ENCODE peak calls at places on chromosomes 16 and 17, in four cellular contexts. One of them, this sample, is unnamed.

GRCh38 chr17:17414316-17414937 is 62.4 kb upstream of the MED9 start:
- DNase-seq in tibial artery: no peak
- DNase-seq in CD4-positive, alpha-beta T cell: no peak
- DNase-seq in Caco-2: no peak
- DNase-seq in this sample: no peak

GRCh38 chr17:31489295-31490018 is 98.0 kb downstream of the RAB11FIP4 start:
- DNase-seq in Caco-2: peak; percentile 99
- DNase-seq in CD4-positive, alpha-beta T cell: no peak
- DNase-seq in tibial artery: no peak
- DNase-seq in this sample: no peak

GRCh38 chr16:81151648-81152047 is 55.5 kb upstream of the GCSH start:
- DNase-seq in tibial artery: no peak
- DNase-seq in CD4-positive, alpha-beta T cell: no peak
- DNase-seq in Caco-2: no peak
- DNase-seq in this sample: no peak

GRCh38 chr16:11138769-11139623 is 117.0 kb downstream of the SOCS1 start:
- DNase-seq in tibial artery: peak; percentile 62
- DNase-seq in CD4-positive, alpha-beta T cell: no peak
- DNase-seq in Caco-2: no peak
- DNase-seq in this sample: no peak

GRCh38 chr16:53872248-53873221 is 168.6 kb downstream of the FTO start:
- DNase-seq in tibial artery: no peak
- DNase-seq in CD4-positive, alpha-beta T cell: no peak
- DNase-seq in Caco-2: no peak
- DNase-seq in this sample: no peak

GRCh38 chr16:49491111-49491670 is 117.6 kb downstream of the C16orf78 start:
- DNase-seq in CD4-positive, alpha-beta T cell: peak; percentile 17
- DNase-seq in Caco-2: no peak
- DNase-seq in tibial artery: peak; percentile 37
- DNase-seq in this sample: no peak

GRCh38 chr17:81339180-81339501 is 44.0 kb upstream of the SLC38A10 start:
- DNase-seq in tibial artery: no peak
- DNase-seq in CD4-positive, alpha-beta T cell: no peak
- DNase-seq in Caco-2: peak; percentile 82
- DNase-seq in this sample: no peak

GRCh38 chr17:16931318-16932060 is 40.4 kb downstream of the TNFRSF13B start:
- DNase-seq in tibial artery: no peak
- DNase-seq in CD4-positive, alpha-beta T cell: no peak
- DNase-seq in Caco-2: peak; percentile 31
- DNase-seq in this sample: no peak

GRCh38 chr17:38628441-38628840 is 22.7 kb upstream of the SRCIN1 start:
- DNase-seq in tibial artery: no peak
- DNase-seq in Caco-2: peak; percentile 81
- DNase-seq in CD4-positive, alpha-beta T cell: no peak
- DNase-seq in this sample: no peak

GRCh38 chr17:29566473-29567361 is at the start of gene ABHD15:
- DNase-seq in Caco-2: peak; percentile 75
- DNase-seq in tibial artery: peak; percentile 90
- DNase-seq in CD4-positive, alpha-beta T cell: peak; percentile 64
- DNase-seq in this sample: peak; percentile 52

GRCh38 chr17:29568331-29569244 is at the start of gene TP53I13:
- DNase-seq in tibial artery: peak; percentile 92
- DNase-seq in CD4-positive, alpha-beta T cell: peak; percentile 93
- DNase-seq in Caco-2: peak; percentile 92
- DNase-seq in this sample: peak; percentile 80

GRCh38 chr17:29567362-29568330 is 809 bp upstream of the ABHD15 start:
- DNase-seq in CD4-positive, alpha-beta T cell: peak; percentile 77
- DNase-seq in tibial artery: peak; percentile 86
- DNase-seq in Caco-2: peak; percentile 78
- DNase-seq in this sample: no peak

GRCh38 chr17:29563816-29564215 is 3.0 kb downstream of the ABHD15 start:
- DNase-seq in Caco-2: no peak
- DNase-seq in CD4-positive, alpha-beta T cell: no peak
- DNase-seq in tibial artery: no peak
- DNase-seq in this sample: no peak

DNA sequence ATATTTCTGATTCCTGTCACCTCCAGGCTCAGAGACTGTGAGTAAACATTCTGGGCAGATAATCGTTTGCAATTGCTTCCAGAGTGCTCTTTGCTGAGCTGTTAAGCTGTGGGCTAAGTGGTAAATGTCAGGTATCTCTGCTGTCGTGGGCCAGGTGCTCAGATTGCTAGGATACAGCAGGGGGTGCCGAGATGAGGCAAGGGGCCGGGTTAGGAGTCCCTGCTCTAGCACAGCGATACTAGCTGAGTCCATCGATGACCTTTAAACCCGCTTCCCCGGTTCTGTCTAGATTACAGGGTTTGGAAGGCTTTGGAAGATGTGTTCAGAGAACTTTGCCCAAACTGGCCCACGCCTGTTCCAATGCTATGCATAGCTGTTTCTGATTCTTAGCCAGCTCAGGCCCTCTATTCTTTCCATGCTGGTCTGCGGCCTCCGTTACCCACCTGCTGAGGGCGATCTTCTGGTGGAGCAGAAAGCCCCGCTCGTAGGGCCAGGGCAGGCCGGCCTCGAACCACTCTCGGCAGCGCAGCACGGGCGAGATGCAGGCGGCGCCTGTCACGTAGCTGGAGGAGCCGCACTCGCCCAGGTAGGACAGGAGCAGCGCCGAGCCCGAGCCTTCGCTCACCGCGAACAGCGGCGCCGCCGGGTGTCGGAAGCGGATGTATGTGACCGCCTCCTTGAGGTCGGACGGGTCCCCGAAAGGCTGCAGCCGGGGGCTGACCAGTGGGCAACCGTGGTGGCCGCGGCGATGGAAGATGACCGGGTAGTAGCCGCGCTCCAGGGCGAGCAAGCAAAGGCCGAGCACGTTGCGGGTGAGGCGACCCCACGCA is 979 bp downstream of the ABHD15 start:
- DNase-seq in CD4-positive, alpha-beta T cell: peak; percentile 67
- DNase-seq in tibial artery: no peak
- DNase-seq in Caco-2: peak; percentile 65
- DNase-seq in this sample: no peak
- TF ChIP-seq CTCF in CD4-positive, alpha-beta T cell: peak; percentile 25
- TF ChIP-seq CTCF in tibial artery: no peak
- TF ChIP-seq CTCF in Caco-2: peak; percentile 36
- TF ChIP-seq CTCF in this sample: peak; percentile 26

GRCh38 chr17:64172510-64172909 is 42.6 kb upstream of the ERN1 start:
- DNase-seq in Caco-2: no peak
- DNase-seq in CD4-positive, alpha-beta T cell: no peak
- DNase-seq in tibial artery: no peak
- DNase-seq in this sample: no peak
- TF ChIP-seq CTCF in Caco-2: peak; percentile 7
- TF ChIP-seq CTCF in CD4-positive, alpha-beta T cell: no peak
- TF ChIP-seq CTCF in tibial artery: no peak
- TF ChIP-seq CTCF in this sample: no peak

DNA sequence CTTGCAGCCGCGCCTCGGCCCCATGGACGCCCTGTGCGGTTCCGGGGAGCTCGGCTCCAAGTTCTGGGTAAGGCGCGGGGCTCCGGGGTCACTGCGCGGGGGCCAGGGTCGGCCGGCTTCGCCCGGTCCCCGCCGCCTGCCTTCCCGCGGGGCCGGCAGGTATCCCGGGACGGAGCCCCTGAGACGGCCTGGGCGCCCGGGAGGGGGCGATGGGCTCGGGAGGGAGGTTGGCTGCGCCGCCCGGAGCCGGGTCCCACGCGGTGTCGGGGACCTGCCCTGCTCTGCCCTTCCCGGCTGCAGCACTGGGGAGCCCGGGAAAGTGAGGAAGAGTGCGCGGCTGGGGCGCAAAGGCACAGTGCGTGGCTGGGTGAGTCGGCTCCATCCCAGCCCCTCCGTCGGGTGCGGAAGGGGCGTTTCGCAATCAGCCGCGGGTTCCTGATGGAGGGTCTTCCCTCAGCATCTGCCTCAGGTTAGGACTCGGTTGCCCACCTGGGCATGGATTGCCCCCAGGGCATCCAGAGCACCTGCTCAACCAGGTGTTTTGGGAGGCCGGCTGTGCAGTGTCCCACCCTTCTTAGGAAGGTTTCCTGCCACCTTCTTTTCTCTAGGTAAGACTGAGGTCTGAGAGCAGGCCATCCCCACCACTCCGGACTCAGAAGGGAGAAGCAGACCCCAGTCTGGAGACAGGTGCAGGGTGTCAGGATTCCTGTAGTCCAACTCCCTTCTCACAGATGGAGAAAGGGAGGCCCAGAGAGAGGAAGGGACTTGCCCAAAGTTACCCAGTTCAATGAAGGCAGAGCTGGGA is 436 bp downstream of the ABCC3 start:
- DNase-seq in tibial artery: no peak
- DNase-seq in Caco-2: no peak
- DNase-seq in CD4-positive, alpha-beta T cell: no peak
- DNase-seq in this sample: no peak
- TF ChIP-seq CTCF in tibial artery: no peak
- TF ChIP-seq CTCF in Caco-2: peak; percentile 61
- TF ChIP-seq CTCF in CD4-positive, alpha-beta T cell: no peak
- TF ChIP-seq CTCF in this sample: no peak

GRCh38 chr16:5487728-5488127 is 390.1 kb upstream of the EEF2KMT start:
- DNase-seq in tibial artery: no peak
- DNase-seq in Caco-2: no peak
- DNase-seq in CD4-positive, alpha-beta T cell: no peak
- DNase-seq in this sample: no peak

GRCh38 chr16:5488581-5488980 is 391.0 kb upstream of the EEF2KMT start:
- DNase-seq in Caco-2: no peak
- DNase-seq in tibial artery: no peak
- DNase-seq in CD4-positive, alpha-beta T cell: no peak
- DNase-seq in this sample: no peak

GRCh38 chr16:5496013-5496412 is 398.4 kb upstream of the EEF2KMT start:
- DNase-seq in CD4-positive, alpha-beta T cell: no peak
- DNase-seq in Caco-2: no peak
- DNase-seq in tibial artery: no peak
- DNase-seq in this sample: no peak

DNA sequence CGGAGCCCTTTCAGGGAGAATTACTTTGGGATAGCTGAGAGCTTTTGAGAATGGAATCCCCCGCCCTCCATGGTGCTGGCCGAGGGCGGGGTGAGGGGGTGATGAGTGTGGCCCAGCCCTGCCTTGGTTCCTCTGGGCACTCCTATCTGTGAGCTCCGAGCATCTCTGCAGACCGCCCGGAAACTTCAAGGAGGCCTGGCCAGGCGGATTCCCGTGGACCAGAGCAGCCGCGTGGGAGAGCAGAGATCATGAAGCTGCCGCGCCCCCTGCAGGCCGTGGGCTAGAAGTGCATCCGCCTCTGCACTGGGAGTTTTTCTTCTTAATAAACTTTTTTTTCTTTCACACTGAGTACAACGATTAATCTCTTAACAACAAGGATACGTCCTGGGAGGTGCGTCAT is 392.9 kb upstream of the EEF2KMT start:
- DNase-seq in CD4-positive, alpha-beta T cell: no peak
- DNase-seq in Caco-2: peak; percentile 41
- DNase-seq in tibial artery: no peak
- DNase-seq in this sample: no peak
- TF ChIP-seq CTCF in CD4-positive, alpha-beta T cell: no peak
- TF ChIP-seq CTCF in Caco-2: peak; percentile 63
- TF ChIP-seq CTCF in tibial artery: peak; percentile 14
- TF ChIP-seq CTCF in this sample: peak; percentile 79

GRCh38 chr17:3678095-3678820 is 9.6 kb downstream of the EMC6 start:
- DNase-seq in CD4-positive, alpha-beta T cell: no peak
- DNase-seq in tibial artery: no peak
- DNase-seq in Caco-2: no peak
- DNase-seq in this sample: no peak

GRCh38 chr17:3678821-3679175 is 10.2 kb downstream of the EMC6 start:
- DNase-seq in Caco-2: no peak
- DNase-seq in CD4-positive, alpha-beta T cell: no peak
- DNase-seq in tibial artery: no peak
- DNase-seq in this sample: no peak

GRCh38 chr17:3681565-3681964 is 13.0 kb downstream of the EMC6 start:
- DNase-seq in tibial artery: no peak
- DNase-seq in Caco-2: no peak
- DNase-seq in CD4-positive, alpha-beta T cell: no peak
- DNase-seq in this sample: no peak

GRCh38 chr17:3681057-3681456 is 12.4 kb downstream of the EMC6 start:
- DNase-seq in Caco-2: no peak
- DNase-seq in tibial artery: no peak
- DNase-seq in CD4-positive, alpha-beta T cell: no peak
- DNase-seq in this sample: no peak

GRCh38 chr17:3679186-3680126 is 10.8 kb downstream of the EMC6 start:
- DNase-seq in CD4-positive, alpha-beta T cell: no peak
- DNase-seq in Caco-2: no peak
- DNase-seq in tibial artery: no peak
- DNase-seq in this sample: no peak
- TF ChIP-seq CTCF in CD4-positive, alpha-beta T cell: no peak
- TF ChIP-seq CTCF in Caco-2: no peak
- TF ChIP-seq CTCF in tibial artery: no peak
- TF ChIP-seq CTCF in this sample: no peak

This sample was measured in D721Med.